ENCODE peak calls at places on chromosome 12, in nine cellular contexts. O is AG10803; I is heart left ventricle; Z is HFF-Myc; T is thyroid gland; G is CD8-positive, alpha-beta memory T cell; D is neural progenitor cell; S is mammary epithelial cell; H is Caco-2. V is an unnamed sample.

GRCh38 chr12:127429556-127429955 is 837.4 kb upstream of the TMEM132C start:
- DNase-seq in O (no peak), H (no peak), D (no peak), I (no peak), T (no peak), G (no peak), Z (no peak), S (no peak), V (no peak)

GRCh38 chr12:30926243-30927209 is at the start of gene TSPAN11:
- DNase-seq in T (peak; percentile 14), G (no peak), I (peak; percentile 31), D (peak; percentile 97), H (no peak), Z (no peak), O (peak; percentile 28), S (no peak), V (no peak)

GRCh38 chr12:19546611-19547162 is 107.4 kb downstream of the AEBP2 start:
- DNase-seq in I (no peak), T (no peak), G (no peak), O (peak; percentile 72), Z (no peak), D (no peak), S (peak; percentile 73), H (no peak), V (no peak)

GRCh38 chr12:1559729-1560128 is 34.7 kb downstream of the FBXL14 start:
- DNase-seq in T (no peak), O (no peak), D (no peak), G (no peak), Z (no peak), S (no peak), I (no peak), H (no peak), V (no peak)

GRCh38 chr12:14111230-14111865 is 129.9 kb upstream of the GRIN2B start:
- DNase-seq in H (peak; percentile 51), D (peak; percentile 51), G (no peak), T (no peak), S (no peak), O (no peak), Z (no peak), I (no peak), V (no peak)

GRCh38 chr12:69510176-69510827 is 40.1 kb downstream of the FRS2 start:
- DNase-seq in H (no peak), S (no peak), Z (no peak), O (no peak), T (no peak), I (no peak), D (no peak), G (no peak), V (no peak)

GRCh38 chr12:58540480-58541299 is 379.6 kb downstream of the LRIG3 start:
- DNase-seq in H (peak; percentile 83), T (peak; percentile 65), O (peak; percentile 88), I (peak; percentile 43), G (no peak), S (peak; percentile 62), D (peak; percentile 92), Z (peak; percentile 91), V (no peak)

GRCh38 chr12:94677778-94678177 is 27.4 kb upstream of the TMCC3 start:
- DNase-seq in O (no peak), Z (no peak), T (peak; percentile 20), H (no peak), G (no peak), S (peak; percentile 72), D (no peak), I (no peak), V (no peak)

GRCh38 chr12:118830251-118830650 is 151.1 kb upstream of the SRRM4 start:
- DNase-seq in O (no peak), G (no peak), T (no peak), I (no peak), S (no peak), Z (no peak), H (no peak), D (no peak), V (no peak)

GRCh38 chr12:65881348-65881961 is 57.2 kb downstream of the HMGA2 start:
- DNase-seq in O (peak; percentile 89), Z (no peak), H (no peak), S (no peak), G (no peak), I (peak; percentile 46), D (peak; percentile 43), T (no peak), V (no peak)

GRCh38 chr12:121803861-121804416 is at the start of gene SETD1B:
- DNase-seq in Z (no peak), H (peak; percentile 57), T (peak; percentile 68), D (peak; percentile 72), I (peak; percentile 80), S (peak; percentile 43), G (no peak), O (peak; percentile 72), V (no peak)

GRCh38 chr12:76462668-76463224 is 96.8 kb downstream of the OSBPL8 start:
- DNase-seq in S (no peak), H (no peak), T (no peak), I (no peak), Z (no peak), D (no peak), O (peak; percentile 43), G (no peak), V (no peak)

GRCh38 chr12:131101006-131101405 is 147.3 kb downstream of the ADGRD1 start:
- DNase-seq in G (no peak), S (no peak), H (no peak), D (no peak), T (peak; percentile 1), Z (no peak), O (no peak), I (peak; percentile 3), V (no peak)

GRCh38 chr12:29026419-29026818 is 122.7 kb upstream of the FAR2 start:
- DNase-seq in O (no peak), T (no peak), H (no peak), Z (peak; percentile 20), I (no peak), S (peak; percentile 31), G (no peak), D (no peak), V (no peak)

GRCh38 chr12:67759829-67760228 is 111.3 kb downstream of the DYRK2 start:
- DNase-seq in I (no peak), H (no peak), D (no peak), T (no peak), G (no peak), O (no peak), S (no peak), Z (no peak), V (no peak)

GRCh38 chr12:34600592-34601462 is 578.5 kb downstream of the ALG10 start:
- DNase-seq in G (no peak), D (no peak), S (no peak), H (no peak), O (no peak), Z (no peak), T (no peak), I (no peak), V (no peak)

GRCh38 chr12:131917711-131918306 is 11.3 kb upstream of the PUS1 start:
- DNase-seq in D (no peak), I (no peak), T (no peak), S (no peak), O (no peak), G (no peak), H (no peak), Z (no peak), V (no peak)

GRCh38 chr12:101697197-101697929 is at the start of gene CHPT1:
- DNase-seq in D (peak; percentile 87), O (peak; percentile 16), G (peak; percentile 30), I (peak; percentile 79), S (peak; percentile 16), T (peak; percentile 84), H (peak; percentile 86), Z (no peak), V (peak; percentile 94)

GRCh38 chr12:26566670-26567069 is 266.3 kb downstream of the ITPR2 start:
- DNase-seq in Z (peak; percentile 9), O (peak; percentile 76), D (no peak), G (no peak), H (no peak), S (no peak), I (no peak), T (no peak), V (no peak)

GRCh38 chr12:120071493-120072020 is 45.0 kb downstream of the RAB35 start:
- DNase-seq in I (no peak), Z (no peak), H (no peak), S (no peak), D (no peak), T (no peak), G (no peak), O (no peak), V (no peak)

GRCh38 chr12:46952880-46953517 is 126.4 kb upstream of the PCED1B start:
- DNase-seq in Z (no peak), S (no peak), D (no peak), I (no peak), H (no peak), T (no peak), O (no peak), G (no peak), V (no peak)

GRCh38 chr12:7937867-7938506 is 2.0 kb upstream of the SLC2A3 start:
- DNase-seq in O (no peak), S (no peak), Z (peak; percentile 7), G (no peak), I (no peak), D (no peak), T (no peak), H (no peak), V (no peak)
- H3K4me3 ChIP-seq in O (no peak overlapping the region), S (no peak overlapping the region), Z (no peak overlapping the region), G (no peak overlapping the region), I (no peak overlapping the region), D (no peak overlapping the region), T (no peak overlapping the region), H (no peak overlapping the region), V (no peak overlapping the region)

GRCh38 chr12:57226588-57227314 is 2.8 kb upstream of the SHMT2 start:
- DNase-seq in I (no peak), T (no peak), G (no peak), O (no peak), S (no peak), H (no peak), Z (no peak), D (peak; percentile 74), V (no peak)
- H3K4me3 ChIP-seq in I (no peak overlapping the region), T (no peak overlapping the region), G (no peak overlapping the region), O (no peak overlapping the region), S (no peak overlapping the region), H (no peak overlapping the region), Z (no peak overlapping the region), D (peak overlapping the region; percentile 43), V (no peak overlapping the region)

DNA sequence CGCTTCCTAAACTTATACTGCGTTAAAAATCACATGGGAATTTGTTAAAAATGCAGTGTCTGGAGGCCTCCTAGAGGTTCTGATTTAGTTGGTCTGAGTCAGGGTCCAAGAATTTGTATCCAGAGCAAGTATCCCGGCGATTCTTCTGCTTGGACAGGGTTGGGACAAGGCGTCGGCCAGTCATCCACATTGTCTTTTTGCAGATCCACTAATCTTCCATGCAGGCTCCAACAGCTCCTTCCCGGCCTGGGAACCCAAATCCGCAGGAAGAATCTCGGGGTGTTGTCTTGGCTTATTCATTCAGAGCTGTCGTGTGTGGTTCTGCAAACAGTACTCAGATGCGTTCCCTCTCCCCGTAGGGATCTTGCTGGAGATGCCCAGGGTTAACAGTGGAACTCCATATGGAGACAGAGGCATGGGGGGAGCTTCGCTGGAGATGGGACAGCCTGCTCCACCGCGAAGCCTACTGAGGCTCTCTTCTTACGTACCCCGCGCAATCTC is 25.3 kb downstream of the GPRC5D start:
- DNase-seq in S (no peak), I (no peak), D (no peak), H (peak; percentile 47), G (no peak), O (peak; percentile 44), Z (no peak), T (no peak), V (no peak)
- H3K4me3 ChIP-seq in S (no peak overlapping the region), I (no peak overlapping the region), D (no peak overlapping the region), H (peak overlapping the region; percentile 27), G (no peak overlapping the region), O (no peak overlapping the region), Z (no peak overlapping the region), T (no peak overlapping the region), V (no peak overlapping the region)

GRCh38 chr12:108377260-108377659 is 38.1 kb upstream of the CMKLR1 start:
- DNase-seq in I (no peak), G (no peak), O (no peak), Z (no peak), S (no peak), H (no peak), T (no peak), D (no peak), V (no peak)
- H3K4me3 ChIP-seq in I (no peak overlapping the region), G (no peak overlapping the region), O (no peak overlapping the region), Z (no peak overlapping the region), S (no peak overlapping the region), H (no peak overlapping the region), T (no peak overlapping the region), D (no peak overlapping the region), V (no peak overlapping the region)